ENCODE peak calls at places on chromosomes 2 and 18, in five cellular contexts. Z is H1; H is fibroblast of lung; V is spleen; U is CD8-positive, alpha-beta T cell. P is an unnamed sample.

GRCh38 chr2:19354417-19355022 is 3.9 kb downstream of the OSR1 start:
- DNase-seq in Z (no peak), H (peak; percentile 60), V (no peak), U (no peak), P (no peak)

GRCh38 chr18:58590231-58590630 is 38.7 kb downstream of the ALPK2 start:
- DNase-seq in Z (no peak), H (no peak), V (no peak), U (no peak), P (no peak)

GRCh38 chr2:47302308-47302707 is 100.6 kb upstream of the MSH2 start:
- DNase-seq in Z (no peak), H (no peak), V (no peak), U (no peak), P (no peak)

GRCh38 chr18:12028040-12028628 is 46.8 kb downstream of the IMPA2 start:
- DNase-seq in Z (no peak), H (no peak), V (no peak), U (no peak), P (no peak)

GRCh38 chr2:160140471-160140870 is 59.6 kb downstream of the ITGB6 start:
- DNase-seq in Z (no peak), H (peak; percentile 7), V (no peak), U (no peak), P (no peak)

GRCh38 chr2:155997538-155997937 is 335.0 kb downstream of the NR4A2 start:
- DNase-seq in Z (no peak), H (no peak), V (no peak), U (no peak), P (no peak)

GRCh38 chr18:45951021-45951714 is 16.0 kb downstream of the EPG5 start:
- DNase-seq in Z (no peak), H (peak; percentile 84), V (no peak), U (no peak), P (no peak)

GRCh38 chr2:65637061-65637460 is 204.7 kb upstream of the SPRED2 start:
- DNase-seq in Z (no peak), H (no peak), V (no peak), U (no peak), P (no peak)

GRCh38 chr2:59458862-59459261 is 1094.6 kb downstream of the BCL11A start:
- DNase-seq in Z (no peak), H (no peak), V (no peak), U (no peak), P (no peak)

GRCh38 chr18:24987271-24987932 is 364.6 kb downstream of the ZNF521 start:
- DNase-seq in Z (no peak), H (peak; percentile 34), V (no peak), U (no peak), P (no peak)

GRCh38 chr2:134745023-134745422 is 26.2 kb upstream of the TMEM163 start:
- DNase-seq in Z (no peak), H (no peak), V (no peak), U (no peak), P (no peak)

GRCh38 chr18:9757851-9758587 is 49.9 kb downstream of the RAB31 start:
- DNase-seq in Z (no peak), H (no peak), V (no peak), U (no peak), P (no peak)

GRCh38 chr2:168486440-168486839 is 30.4 kb downstream of the CERS6 start:
- DNase-seq in Z (no peak), H (no peak), V (no peak), U (no peak), P (no peak)

GRCh38 chr2:14632133-14632936 is at the start of gene LRATD1:
- DNase-seq in Z (peak; percentile 61), H (peak; percentile 73), V (peak; percentile 73), U (no peak), P (no peak)

GRCh38 chr2:224722777-224723176 is 6.6 kb upstream of the CCDC195 start:
- DNase-seq in Z (no peak), H (no peak), V (no peak), U (no peak), P (no peak)

GRCh38 chr2:225948903-225949302 is 549.4 kb downstream of the NYAP2 start:
- DNase-seq in Z (peak; percentile 2), H (no peak), V (no peak), U (no peak), P (no peak)

GRCh38 chr2:135839713-135840112 is 2.7 kb upstream of the LCT start:
- DNase-seq in Z (no peak), H (peak; percentile 75), V (no peak), U (no peak), P (no peak)

GRCh38 chr2:37926635-37927034 is 1.5 kb downstream of the RMDN2 start:
- DNase-seq in Z (no peak), H (no peak), V (no peak), U (no peak), P (no peak)

GRCh38 chr2:240302933-240303332 is 132.5 kb upstream of the GPC1 start:
- DNase-seq in Z (no peak), H (no peak), V (peak; percentile 10), U (no peak), P (no peak)

GRCh38 chr2:217824223-217824622 is 178.6 kb downstream of the TNS1 start:
- DNase-seq in Z (no peak), H (no peak), V (no peak), U (no peak), P (no peak)

GRCh38 chr2:118059919-118060478 is 28.3 kb upstream of the INSIG2 start:
- DNase-seq in Z (no peak), H (peak; percentile 44), V (no peak), U (no peak), P (no peak)

GRCh38 chr2:60260646-60261296 is 292.7 kb downstream of the BCL11A start:
- DNase-seq in Z (no peak), H (no peak), V (no peak), U (no peak), P (no peak)

GRCh38 chr2:166375205-166375735 is 474 bp downstream of the SCN9A start:
- DNase-seq in Z (no peak), H (peak; percentile 42), V (no peak), U (no peak), P (no peak)

GRCh38 chr2:9095690-9096089 is 92.2 kb upstream of the MBOAT2 start:
- DNase-seq in Z (no peak), H (peak; percentile 74), V (peak; percentile 82), U (no peak), P (no peak)

GRCh38 chr2:79984476-79984875 is 320.1 kb downstream of the LRRTM1 start:
- DNase-seq in Z (no peak), H (peak; percentile 15), V (no peak), U (no peak), P (no peak)

GRCh38 chr18:78689606-78690005 is 290.0 kb upstream of the SALL3 start:
- DNase-seq in Z (no peak), H (no peak), V (no peak), U (no peak), P (no peak)

GRCh38 chr18:78687736-78688135 is 291.9 kb upstream of the SALL3 start:
- DNase-seq in Z (no peak), H (no peak), V (no peak), U (no peak), P (no peak)

GRCh38 chr18:78688916-78689315 is 290.7 kb upstream of the SALL3 start:
- DNase-seq in Z (no peak), H (no peak), V (no peak), U (no peak), P (no peak)

GRCh38 chr18:78686976-78687685 is 292.5 kb upstream of the SALL3 start:
- DNase-seq in Z (no peak), H (no peak), V (no peak), U (no peak), P (no peak)

DNA sequence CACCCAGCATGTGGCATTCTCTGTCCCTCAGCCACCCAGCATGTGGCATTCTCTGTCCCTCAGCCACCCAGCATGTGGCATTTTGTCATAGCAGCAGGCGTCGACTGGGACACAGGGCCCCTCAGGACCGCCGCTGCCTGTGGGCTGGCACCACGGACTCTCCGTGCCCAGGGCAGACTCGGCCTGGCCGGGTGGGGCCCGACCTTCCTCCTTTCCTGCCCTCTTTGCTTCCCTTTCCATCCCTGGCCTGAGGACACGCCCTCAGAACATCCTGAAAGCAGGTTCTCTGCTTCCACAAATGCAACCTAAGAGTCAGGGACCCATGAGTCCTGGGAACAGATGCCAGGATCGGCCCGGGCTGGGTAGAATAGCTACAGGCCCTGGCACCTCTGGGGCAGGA is 291.4 kb upstream of the SALL3 start:
- DNase-seq in Z (no peak), H (no peak), V (no peak), U (no peak), P (no peak)
- H3K9me3 ChIP-seq in Z (no peaks in the 10 kb centered on the region), H (no peaks in the 10 kb centered on the region), V (no peaks in the 10 kb centered on the region), U (no peaks in the 10 kb centered on the region), P (no peaks in the 10 kb centered on the region)

GRCh38 chr2:112829247-112829646 is 7.3 kb downstream of the IL1B start:
- DNase-seq in Z (no peak), H (no peak), V (no peak), U (no peak), P (no peak)

GRCh38 chr2:112831380-112831930 is 5.1 kb downstream of the IL1B start:
- DNase-seq in Z (no peak), H (no peak), V (no peak), U (no peak), P (no peak)

GRCh38 chr2:112830469-112830868 is 6.1 kb downstream of the IL1B start:
- DNase-seq in Z (no peak), H (no peak), V (no peak), U (no peak), P (no peak)

GRCh38 chr2:112831956-112832567 is 4.5 kb downstream of the IL1B start:
- DNase-seq in Z (no peak), H (no peak), V (no peak), U (no peak), P (no peak)

DNA sequence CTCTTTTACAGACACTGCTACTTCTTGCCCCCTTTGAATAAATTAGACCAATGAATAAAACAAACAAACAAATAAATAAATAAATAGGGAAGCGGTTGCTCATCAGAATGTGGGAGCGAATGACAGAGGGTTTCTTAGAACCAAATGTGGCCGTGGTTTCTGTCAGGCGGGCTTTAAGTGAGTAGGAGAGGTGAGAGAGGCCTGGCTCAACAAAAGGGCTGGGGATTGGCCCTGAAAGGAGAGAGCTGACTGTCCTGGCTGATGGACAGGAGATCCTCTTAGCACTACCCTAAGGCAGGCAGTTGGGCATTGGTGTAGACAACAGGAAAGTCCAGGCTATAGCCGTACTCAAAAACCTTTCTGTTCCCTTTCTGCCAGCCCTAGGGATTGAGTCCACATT is 6.6 kb downstream of the IL1B start:
- DNase-seq in Z (no peak), H (no peak), V (no peak), U (no peak), P (no peak)
- H3K9me3 ChIP-seq in Z (no peaks in the 10 kb centered on the region), H (no peaks in the 10 kb centered on the region), V (no peaks in the 10 kb centered on the region), U (no peaks in the 10 kb centered on the region), P (no peaks in the 10 kb centered on the region)

DNA sequence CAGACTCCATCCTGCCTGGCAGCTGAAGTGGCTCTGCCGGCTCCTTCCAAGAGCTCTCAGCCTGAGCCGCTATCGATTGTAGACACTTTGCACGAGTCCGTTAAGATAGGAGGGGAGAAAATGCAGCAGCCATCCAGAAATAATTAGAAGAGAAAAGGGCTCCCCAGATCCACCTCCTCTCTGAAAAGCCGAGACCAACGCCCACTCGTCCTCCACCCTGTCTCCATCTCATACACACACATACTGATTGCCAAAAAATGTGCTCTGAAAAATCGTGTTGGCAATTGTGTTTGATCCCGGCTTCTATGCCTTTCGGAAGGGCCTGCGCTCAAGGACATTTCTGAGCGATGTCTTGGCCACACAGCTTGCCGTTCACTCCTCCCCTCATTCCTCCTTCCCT is 372.7 kb upstream of the MYT1L start:
- DNase-seq in Z (no peak), H (no peak), V (no peak), U (no peak), P (no peak)
- H3K9me3 ChIP-seq in Z (no peaks in the 10 kb centered on the region), H (no peaks in the 10 kb centered on the region), V (no peaks in the 10 kb centered on the region), U (no peaks in the 10 kb centered on the region), P (no peaks in the 10 kb centered on the region)

GRCh38 chr18:7298149-7298548 is 67.3 kb downstream of the LRRC30 start:
- DNase-seq in Z (no peak), H (no peak), V (no peak), U (no peak), P (no peak)
- H3K9me3 ChIP-seq in Z (peaks cover 3% of the 10 kb centered on the region), H (no peaks in the 10 kb centered on the region), V (peaks cover 3% of the 10 kb centered on the region), U (no peaks in the 10 kb centered on the region), P (no peaks in the 10 kb centered on the region)

GRCh38 chr2:238552226-238552625 is 125.5 kb downstream of the ASB1 start:
- DNase-seq in Z (no peak), H (no peak), V (no peak), U (no peak), P (no peak)
- H3K9me3 ChIP-seq in Z (peaks cover 1% of the 10 kb centered on the region), H (no peaks in the 10 kb centered on the region), V (peaks cover 3% of the 10 kb centered on the region), U (no peaks in the 10 kb centered on the region), P (no peaks in the 10 kb centered on the region)